ENCODE peak calls at places on chromosome 20, in six cellular contexts. T, D, W, O, G and A are unnamed samples. For H3K36me3, the result is how much of the 10 kb centered on the place peaks cover.

GRCh38 chr20:64232794-64233193 is 22.8 kb upstream of the PCMTD2 start:
- DNase-seq in T (no peak), O (no peak), D (no peak), G (no peak), W (peak), A (peak)

GRCh38 chr20:10946124-10946880 is 272.5 kb upstream of the JAG1 start:
- DNase-seq in T (no peak), D (no peak), G (no peak), W (no peak), O (no peak), A (no peak)

GRCh38 chr20:35473684-35474083 is 18.3 kb downstream of the CEP250 start:
- DNase-seq in O (no peak), D (no peak), G (no peak), W (no peak), T (no peak), A (no peak)

GRCh38 chr20:31605902-31606677 is 1.0 kb downstream of the ID1 start:
- DNase-seq in D (no peak), O (peak), T (peak), W (peak), G (peak), A (peak)

GRCh38 chr20:48478370-48478769 is 349.4 kb downstream of the PREX1 start:
- DNase-seq in G (no peak), T (no peak), W (no peak), O (no peak), D (peak), A (no peak)

GRCh38 chr20:50837532-50838321 is 42.9 kb downstream of the BCAS4 start:
- DNase-seq in T (no peak), G (no peak), W (peak), D (peak), O (no peak), A (peak)

GRCh38 chr20:44035924-44036323 is 121.3 kb downstream of the TOX2 start:
- DNase-seq in D (no peak), O (no peak), G (no peak), W (no peak), T (no peak), A (no peak)

GRCh38 chr20:40663991-40664880 is 24.8 kb downstream of the MAFB start:
- DNase-seq in G (no peak), W (no peak), O (no peak), D (no peak), T (peak), A (no peak)

GRCh38 chr20:50274570-50275430 is 84.2 kb downstream of the CEBPB start:
- DNase-seq in D (no peak), W (no peak), O (peak), G (no peak), T (no peak), A (no peak)

GRCh38 chr20:46545077-46545826 is 5.2 kb downstream of the OCSTAMP start:
- DNase-seq in W (no peak), T (no peak), O (no peak), G (no peak), D (no peak), A (no peak)

GRCh38 chr20:50309280-50309763 is 118.7 kb downstream of the CEBPB start:
- DNase-seq in G (no peak), O (no peak), D (no peak), W (no peak), T (no peak), A (no peak)

GRCh38 chr20:45432294-45432693 is 16.4 kb downstream of the PIGT start:
- DNase-seq in W (no peak), T (no peak), G (no peak), O (no peak), D (peak), A (no peak)

GRCh38 chr20:341682-342081 is 5.2 kb upstream of the NRSN2 start:
- DNase-seq in W (no peak), T (no peak), D (no peak), O (no peak), G (no peak), A (peak)

GRCh38 chr20:20373046-20373706 is 5.3 kb downstream of the INSM1 start:
- DNase-seq in D (no peak), O (no peak), G (no peak), T (no peak), W (no peak), A (peak)

GRCh38 chr20:8642247-8642646 is 426.6 kb upstream of the PLCB4 start:
- DNase-seq in W (no peak), O (no peak), G (no peak), T (no peak), D (no peak), A (no peak)

GRCh38 chr20:32789896-32790750 is 27.9 kb downstream of the DNMT3B start:
- DNase-seq in D (no peak), O (peak), G (peak), W (peak), T (peak), A (peak)

GRCh38 chr20:13009682-13010406 is 1.1 kb downstream of the SPTLC3 start:
- DNase-seq in G (no peak), O (no peak), W (peak), D (peak), T (no peak), A (peak)

GRCh38 chr20:63587781-63588591 is 13.9 kb upstream of the HELZ2 start:
- DNase-seq in O (no peak), G (no peak), D (no peak), W (no peak), T (no peak), A (no peak)

GRCh38 chr20:4521170-4521968 is 200.3 kb upstream of the PRND start:
- DNase-seq in O (no peak), W (no peak), G (no peak), T (peak), D (no peak), A (no peak)

GRCh38 chr20:61271273-61272221 is 19.5 kb downstream of the CDH4 start:
- DNase-seq in W (no peak), T (peak), G (no peak), O (no peak), D (no peak), A (no peak)

GRCh38 chr20:60244373-60245146 is 286.3 kb downstream of the CDH26 start:
- DNase-seq in O (no peak), T (no peak), D (no peak), G (no peak), W (no peak), A (no peak)

GRCh38 chr20:17794400-17794799 is 94.6 kb downstream of the BANF2 start:
- DNase-seq in O (no peak), T (no peak), G (no peak), D (no peak), W (no peak), A (peak)

GRCh38 chr20:6657904-6658303 is 109.6 kb upstream of the BMP2 start:
- DNase-seq in W (no peak), D (no peak), T (no peak), O (no peak), G (no peak), A (no peak)

GRCh38 chr20:17904027-17904426 is 64.6 kb downstream of the SNX5 start:
- DNase-seq in O (no peak), W (no peak), G (no peak), D (peak), T (no peak), A (no peak)

GRCh38 chr20:62299666-62300236 is 3.0 kb upstream of the ADRM1 start:
- DNase-seq in T (no peak), G (no peak), O (no peak), W (no peak), D (no peak), A (no peak)
- H3K36me3 ChIP-seq in T (under half), G (under half), O (under half), W (under half), D (under half), A (under half)

GRCh38 chr20:3088031-3088430 is 3.5 kb upstream of the AVP start:
- DNase-seq in G (no peak), D (no peak), O (no peak), T (no peak), W (no peak), A (no peak)

GRCh38 chr20:3090565-3090964 is 6.0 kb upstream of the AVP start:
- DNase-seq in G (no peak), D (no peak), O (no peak), T (no peak), W (no peak), A (no peak)

GRCh38 chr20:3094848-3095629 is 10.5 kb upstream of the AVP start:
- DNase-seq in T (no peak), G (no peak), O (no peak), D (no peak), W (no peak), A (no peak)

GRCh38 chr20:3093861-3094361 is 9.4 kb upstream of the AVP start:
- DNase-seq in G (peak), T (no peak), W (no peak), O (no peak), D (no peak), A (no peak)

GRCh38 chr20:3092611-3093379 is 8.3 kb upstream of the AVP start:
- DNase-seq in G (peak), O (peak), W (no peak), D (peak), T (peak), A (no peak)
- H3K4me3 ChIP-seq in G (peak), O (peak), W (no peak), D (peak), T (peak), A (no peak)

DNA sequence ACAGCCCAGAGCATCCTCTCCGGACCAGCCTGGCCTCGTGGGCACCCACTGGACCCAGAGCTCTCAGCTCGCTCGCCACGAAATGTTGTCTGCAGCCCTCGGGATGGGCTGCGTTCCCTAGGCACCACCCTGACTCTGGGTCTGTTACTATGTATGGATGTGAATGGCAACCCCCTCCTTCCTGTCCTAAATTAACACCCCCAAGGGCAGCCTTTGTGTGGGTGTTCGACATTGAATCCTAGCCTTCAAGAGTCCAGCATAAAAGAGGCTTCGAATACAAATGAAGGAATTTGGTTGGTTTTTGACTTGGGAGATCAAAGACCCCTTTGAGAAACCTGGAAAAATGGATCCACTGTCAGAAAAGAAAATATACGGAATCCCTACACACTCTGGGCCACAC is 86.1 kb downstream of the BMP7 start:
- DNase-seq in D (no peak), G (no peak), O (no peak), W (no peak), T (peak), A (no peak)
- H3K36me3 ChIP-seq in D (under half), G (under half), O (under half), W (under half), T (under half), A (under half)

DNA sequence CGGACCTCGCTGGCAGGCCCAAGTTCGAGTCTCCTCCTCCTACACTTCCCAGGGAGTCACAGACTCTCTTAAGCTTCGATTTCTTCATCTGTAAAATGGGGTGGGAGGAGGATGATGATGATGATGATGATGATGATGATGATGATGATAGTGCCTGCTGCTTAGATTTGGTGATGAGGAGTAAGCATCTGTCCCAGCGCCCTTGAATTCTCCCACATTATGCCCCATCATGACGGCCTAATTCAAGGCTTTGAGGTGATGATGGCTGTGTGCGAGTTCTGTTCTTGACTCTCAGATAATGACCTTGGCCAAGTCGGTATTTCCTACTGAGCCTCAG is 487 bp upstream of the KIAA1755 start:
- DNase-seq in O (no peak), G (no peak), D (no peak), T (no peak), W (no peak), A (no peak)
- H3K4me3 ChIP-seq in O (peak), G (no peak), D (no peak), T (peak), W (peak), A (no peak)

GRCh38 chr20:58313366-58313765 is 3.9 kb downstream of the RAB22A start:
- DNase-seq in W (no peak), T (no peak), O (no peak), D (no peak), G (no peak), A (no peak)
- H3K36me3 ChIP-seq in W (under half), T (under half), O (half or more), D (under half), G (under half), A (half or more)

GRCh38 chr20:5596401-5597193 is 153.6 kb upstream of the SHLD1 start:
- DNase-seq in G (no peak), T (no peak), D (no peak), O (no peak), W (no peak), A (no peak)
- H3K4me3 ChIP-seq in G (peak), T (no peak), D (peak), O (no peak), W (no peak), A (no peak)

GRCh38 chr20:34108616-34109174 is 3.3 kb downstream of the EIF2S2 start:
- DNase-seq in T (no peak), G (no peak), O (no peak), D (no peak), W (no peak), A (no peak)
- H3K36me3 ChIP-seq in T (under half), G (under half), O (under half), D (under half), W (under half), A (half or more)

GRCh38 chr20:53940356-53940694 is 130.1 kb downstream of the BCAS1 start:
- DNase-seq in G (no peak), T (no peak), D (no peak), W (no peak), O (no peak), A (no peak)
- H3K4me3 ChIP-seq in G (no peak), T (peak), D (peak), W (no peak), O (peak), A (no peak)

GRCh38 chr20:3275966-3276365 is 37.0 kb upstream of the SLC4A11 start:
- DNase-seq in W (no peak), D (no peak), G (no peak), T (no peak), O (no peak), A (no peak)

GRCh38 chr20:3277686-3278465 is 38.9 kb upstream of the SLC4A11 start:
- DNase-seq in T (no peak), O (no peak), G (no peak), W (no peak), D (no peak), A (no peak)

GRCh38 chr20:3276400-3277015 is 37.5 kb upstream of the SLC4A11 start:
- DNase-seq in G (no peak), W (no peak), D (no peak), O (no peak), T (peak), A (no peak)

GRCh38 chr20:3273371-3273770 is 34.4 kb upstream of the SLC4A11 start:
- DNase-seq in O (no peak), W (no peak), D (no peak), G (no peak), T (no peak), A (no peak)

DNA sequence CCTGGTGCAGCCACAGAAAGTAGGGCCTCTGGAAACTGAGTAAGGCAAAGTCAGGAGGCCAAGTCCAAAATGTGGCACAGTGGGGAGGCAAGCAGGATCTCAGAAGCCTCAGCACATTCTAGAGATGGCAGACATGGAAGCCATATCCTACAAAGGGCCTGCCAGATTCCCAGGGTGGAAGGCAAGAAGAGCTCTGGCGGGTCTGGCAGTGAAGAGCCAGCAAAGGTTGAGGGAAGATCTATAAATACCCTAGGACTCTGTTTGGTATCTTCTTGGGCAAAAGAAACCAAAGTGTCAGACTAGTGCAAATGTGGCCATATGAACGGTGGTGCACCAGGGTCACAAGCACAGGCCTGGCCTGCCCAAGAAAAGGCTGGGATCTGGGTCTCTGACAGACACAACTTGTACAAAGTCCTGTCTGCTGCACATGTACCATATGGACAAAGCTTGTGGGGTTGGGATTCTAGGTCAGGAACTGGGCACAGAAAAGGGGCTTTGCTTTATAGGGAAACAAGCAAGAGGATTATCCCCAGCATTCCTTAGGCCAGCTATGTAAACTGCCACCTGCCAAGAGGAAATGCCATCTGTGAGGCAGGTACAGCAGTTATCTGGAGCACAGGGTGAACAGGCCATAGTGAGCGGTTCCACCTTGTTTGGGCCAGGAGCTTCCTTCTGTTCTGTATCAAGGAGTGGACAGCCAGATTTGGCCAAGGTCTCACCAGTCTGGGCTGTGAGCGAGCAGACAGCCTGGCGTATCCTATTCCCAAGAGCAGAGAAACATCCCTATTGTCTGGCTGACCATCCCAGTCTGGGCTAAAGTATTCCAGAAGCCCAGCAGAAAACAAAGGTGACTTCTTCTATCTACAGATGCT is 36.3 kb upstream of the SLC4A11 start:
- DNase-seq in W (no peak), G (no peak), D (no peak), T (no peak), O (no peak), A (no peak)
- H3K36me3 ChIP-seq in W (under half), G (under half), D (under half), T (under half), O (half or more), A (under half)